ENCODE peak calls at places on chromosomes 4 and X, in seven cellular contexts. U is sciatic nerve; M is NK-92 treated with Interleukin-12 subunit alpha and Interleukin-12 subunit beta, amount 100 ng/mL, for 24 hours; Q is GM13976; T is fibroblast of the conjunctiva; G is GM23248; B is psoas muscle. L is an unnamed sample.

GRCh38 chr4:144801731-144802130 is 155.8 kb downstream of the HHIP start:
- DNase-seq in U (no peak), B (no peak), M (no peak), T (no peak), G (no peak), Q (no peak), L (no peak)

GRCh38 chrX:106286053-106286650 is 118.0 kb downstream of the PWWP3B start:
- DNase-seq in B (no peak), G (no peak), U (no peak), Q (no peak), T (no peak), M (no peak), L (no peak)

GRCh38 chr4:81528979-81529378 is 57.3 kb upstream of the RASGEF1B start:
- DNase-seq in M (no peak), T (no peak), Q (no peak), G (no peak), U (no peak), B (no peak), L (no peak)

GRCh38 chrX:74535633-74536141 is 78.7 kb downstream of the RLIM start:
- DNase-seq in T (no peak), Q (peak; percentile 58), U (peak; percentile 77), G (peak; percentile 87), B (peak; percentile 77), M (no peak), L (no peak)

GRCh38 chrX:43328358-43328946 is 327.6 kb upstream of the MAOA start:
- DNase-seq in Q (no peak), T (no peak), G (no peak), M (no peak), U (no peak), B (no peak), L (no peak)

GRCh38 chr4:139988863-139989765 is 164.9 kb downstream of the MAML3 start:
- DNase-seq in T (peak; percentile 63), Q (no peak), U (no peak), B (peak; percentile 48), M (peak; percentile 17), G (peak; percentile 96), L (no peak)

GRCh38 chr4:10872833-10873517 is 188.4 kb upstream of the CLNK start:
- DNase-seq in B (no peak), G (no peak), U (no peak), M (no peak), Q (no peak), T (no peak), L (peak; percentile 21)

GRCh38 chr4:165207431-165208321 is at the start of gene KLHL2:
- DNase-seq in Q (peak; percentile 91), U (peak; percentile 85), T (peak; percentile 43), G (peak; percentile 84), M (peak; percentile 38), B (peak; percentile 83), L (peak; percentile 77)

GRCh38 chrX:14344172-14344940 is 185.0 kb upstream of the GLRA2 start:
- DNase-seq in M (no peak), Q (no peak), T (no peak), G (no peak), U (no peak), B (no peak), L (no peak)

GRCh38 chr4:184096561-184097239 is 121.0 kb downstream of the ENPP6 start:
- DNase-seq in G (peak; percentile 34), M (no peak), T (peak; percentile 27), Q (no peak), B (no peak), U (no peak), L (no peak)

L was measured in KBM-7.